ENCODE peak calls at places on chromosome 12, in nine cellular contexts. O is upper lobe of left lung, I is breast epithelium, U is A549, S is NB4, W is GM12878, K is testis, M is Peyer's patch, D is body of pancreas. X is an unnamed sample.
A peak's percentile ranks its signal among the peaks of the same experiment; 100 is the strongest.

GRCh38 chr12:56775638-56776037 is 12.5 kb downstream of the HSD17B6 start:
- DNase-seq in I (no peak), D (no peak), O (no peak), M (no peak), S (peak; percentile 50), W (peak; percentile 11), U (no peak), K (no peak), X (no peak)

GRCh38 chr12:95974358-95974757 is 21.8 kb downstream of the HAL start:
- DNase-seq in S (no peak), O (no peak), K (no peak), W (no peak), I (no peak), U (no peak), D (no peak), M (no peak), X (no peak)

GRCh38 chr12:125065021-125065752 is at the start of gene AACS:
- DNase-seq in D (peak; percentile 81), I (peak; percentile 51), W (no peak), O (peak; percentile 75), K (peak; percentile 83), M (peak; percentile 92), S (peak; percentile 88), U (peak; percentile 80), X (peak; percentile 68)

GRCh38 chr12:121465921-121466799 is 66.2 kb downstream of the RNF34 start:
- DNase-seq in S (peak; percentile 72), U (peak; percentile 21), M (peak; percentile 63), I (no peak), W (no peak), K (no peak), O (no peak), D (peak; percentile 27), X (no peak)

GRCh38 chr12:109767456-109767855 is 53.8 kb downstream of the FAM222A start:
- DNase-seq in M (no peak), K (no peak), I (no peak), S (no peak), D (no peak), U (no peak), W (no peak), O (no peak), X (no peak)

GRCh38 chr12:122059203-122059960 is 19.2 kb upstream of the MLXIP start:
- DNase-seq in K (no peak), W (no peak), O (no peak), D (no peak), M (no peak), I (no peak), U (no peak), S (no peak), X (no peak)

GRCh38 chr12:20631711-20632110 is 63.4 kb upstream of the SLCO1C1 start:
- DNase-seq in O (no peak), K (no peak), I (no peak), D (no peak), U (no peak), M (no peak), S (no peak), W (no peak), X (no peak)

GRCh38 chr12:4849946-4850345 is 59.8 kb upstream of the KCNA1 start:
- DNase-seq in O (no peak), I (no peak), W (no peak), U (no peak), S (no peak), K (no peak), D (no peak), M (no peak), X (no peak)

GRCh38 chr12:25186788-25187397 is 8.1 kb downstream of the DNAI7 start:
- DNase-seq in M (no peak), W (peak; percentile 35), O (no peak), D (no peak), S (no peak), K (no peak), I (no peak), U (no peak), X (no peak)

GRCh38 chr12:53844989-53845836 is 93.4 kb upstream of the HOXC13 start:
- DNase-seq in S (no peak), I (peak; percentile 83), O (no peak), K (no peak), U (peak; percentile 72), M (no peak), D (no peak), W (no peak), X (no peak)

GRCh38 chr12:110869803-110870202 is 23.0 kb downstream of the CCDC63 start:
- DNase-seq in O (no peak), K (no peak), S (no peak), I (no peak), M (no peak), U (no peak), D (no peak), W (no peak), X (no peak)

GRCh38 chr12:57452937-57453509 is 2.1 kb upstream of the INHBE start:
- DNase-seq in W (no peak), M (peak; percentile 82), U (peak; percentile 84), D (peak; percentile 88), O (peak; percentile 84), K (peak; percentile 89), S (peak; percentile 79), I (peak; percentile 45), X (peak; percentile 68)

GRCh38 chr12:124399622-124400021 is 104.7 kb downstream of the RFLNA start:
- DNase-seq in M (peak; percentile 61), S (peak; percentile 51), U (peak; percentile 33), K (no peak), W (no peak), I (no peak), D (no peak), O (no peak), X (no peak)

GRCh38 chr12:91109148-91109564 is 2.1 kb downstream of the LUM start:
- DNase-seq in M (peak; percentile 78), O (peak; percentile 59), U (peak; percentile 62), K (peak; percentile 90), I (peak; percentile 40), W (peak; percentile 15), D (peak; percentile 82), S (peak; percentile 68), X (peak; percentile 83)

GRCh38 chr12:30877110-30877875 is 49.3 kb upstream of the TSPAN11 start:
- DNase-seq in W (no peak), S (no peak), I (no peak), M (no peak), D (no peak), O (peak; percentile 60), K (no peak), U (no peak), X (no peak)

DNA sequence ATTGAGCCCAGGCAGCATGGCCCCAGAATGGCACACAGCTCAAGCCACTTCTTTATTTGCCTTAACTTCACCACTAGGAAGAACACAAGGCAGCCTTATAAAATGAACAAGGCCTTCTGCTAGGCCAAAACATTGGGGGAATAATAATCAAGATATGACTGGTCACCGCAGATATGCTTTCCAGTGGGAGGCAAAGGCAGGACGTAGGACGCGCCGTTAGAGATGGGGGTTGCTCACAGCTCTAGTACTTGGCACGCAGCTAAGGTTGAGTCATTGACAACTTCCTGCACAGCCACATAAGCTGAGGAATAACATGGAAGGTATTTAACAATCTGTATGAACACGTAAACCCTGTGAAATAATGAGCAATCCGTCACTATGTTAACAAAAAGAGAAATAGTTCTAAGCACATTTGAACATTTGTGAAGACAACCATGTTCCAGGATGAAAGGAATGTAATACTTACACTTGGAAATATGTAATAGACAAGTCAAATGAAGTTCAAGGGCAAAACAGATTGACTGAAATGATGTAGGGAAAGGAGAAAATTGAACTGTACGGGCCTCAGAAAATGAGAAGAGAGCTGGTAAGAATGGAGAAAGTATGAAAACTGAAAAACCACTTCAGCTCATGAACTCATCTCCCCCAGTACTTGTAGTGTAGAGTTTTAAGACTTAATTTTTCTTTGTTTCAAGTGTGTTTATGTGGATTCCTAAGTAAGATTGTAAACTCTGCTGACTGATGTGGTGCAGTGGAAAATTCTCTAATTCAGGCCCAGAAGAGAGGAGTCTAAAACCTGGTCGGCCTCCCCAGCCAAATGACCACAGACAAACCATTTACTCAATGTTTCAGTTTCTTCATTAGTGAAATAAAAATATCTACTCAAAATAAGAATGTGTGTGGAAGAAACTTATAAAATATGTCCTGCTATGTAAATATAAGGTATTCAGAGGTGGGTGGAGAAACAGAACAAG is 59.3 kb upstream of the CCDC91 start:
- DNase-seq in O (no peak), D (no peak), S (peak; percentile 54), K (peak; percentile 31), M (no peak), I (no peak), W (no peak), U (peak; percentile 91), X (no peak)
- TF ChIP-seq CTCF in O (no peak), D (no peak), S (no peak), K (no peak), M (no peak), I (no peak), W (no peak), U (no peak), X (no peak)

DNA sequence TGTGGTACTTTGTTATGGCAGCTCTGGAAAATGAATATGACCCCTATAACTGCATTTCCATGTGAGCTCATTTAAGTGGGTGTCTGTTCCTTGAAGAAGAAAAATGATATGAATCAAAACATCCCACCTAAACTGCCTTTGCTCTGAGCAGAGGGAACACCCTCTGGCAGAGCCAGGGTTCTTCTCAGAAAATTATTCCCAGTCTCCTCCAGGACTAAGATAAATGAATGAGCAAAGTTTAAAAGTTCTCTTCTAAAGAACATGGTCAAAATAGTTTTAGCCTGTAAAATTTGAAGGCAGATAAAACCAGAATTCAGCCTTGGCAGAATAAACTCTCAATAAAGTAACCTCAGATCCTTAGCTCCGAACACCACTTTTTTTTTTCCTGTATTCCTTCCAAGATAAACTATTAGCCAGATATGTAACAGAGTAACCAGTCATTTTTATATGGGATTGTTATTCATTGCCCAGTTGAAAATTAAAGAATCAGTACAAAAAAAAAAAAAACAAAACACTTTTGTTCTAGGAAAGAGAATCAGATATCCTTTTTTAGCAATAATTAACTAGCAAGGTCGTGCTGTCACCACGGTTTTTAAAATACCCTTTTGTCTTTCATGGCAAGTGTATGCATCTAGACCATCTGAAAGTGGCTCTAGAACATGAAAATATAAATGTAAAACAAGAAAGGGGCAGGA is 60.7 kb downstream of the CAPZA3 start:
- DNase-seq in W (no peak), I (no peak), D (no peak), K (no peak), S (no peak), O (no peak), M (no peak), U (no peak), X (no peak)
- H3K4me3 ChIP-seq in W (no peak overlapping the region), I (no peak overlapping the region), D (no peak overlapping the region), K (no peak overlapping the region), S (no peak overlapping the region), O (no peak overlapping the region), M (no peak overlapping the region), U (no peak overlapping the region), X (no peak overlapping the region)

DNA sequence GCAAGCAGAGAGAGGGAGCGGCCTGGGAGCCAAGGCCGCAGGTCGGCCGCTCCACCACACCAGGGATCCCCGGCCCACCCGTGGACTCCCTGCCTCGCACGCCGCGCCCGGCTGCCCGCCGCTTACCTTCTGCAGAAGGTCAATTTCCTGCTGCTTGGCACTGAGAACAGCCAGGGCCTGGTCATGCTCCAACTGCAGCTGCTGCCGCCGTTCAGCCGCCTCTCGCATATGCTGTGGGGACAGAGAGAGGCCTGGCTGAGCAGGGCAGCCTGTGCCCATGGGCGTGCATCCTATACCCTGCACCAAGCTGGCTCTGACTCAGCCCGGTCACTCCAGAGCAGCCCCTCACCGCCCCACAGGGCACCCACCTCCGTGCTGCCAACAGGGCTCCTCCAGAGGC is 141.1 kb downstream of the PIWIL1 start:
- DNase-seq in S (no peak), D (no peak), I (no peak), M (no peak), K (no peak), U (no peak), W (no peak), O (no peak), X (no peak)
- TF ChIP-seq POLR2A in S (no peak), D (no peak), I (no peak), M (no peak), K (no peak), U (no peak), W (no peak), O (no peak), X (no peak)

GRCh38 chr12:3300833-3301401 is 190.1 kb upstream of the PRMT8 start:
- DNase-seq in W (no peak), I (no peak), O (no peak), D (no peak), M (no peak), U (no peak), S (no peak), K (no peak), X (no peak)
- TF ChIP-seq CTCF in W (no peak), I (no peak), O (no peak), D (no peak), M (no peak), U (no peak), S (no peak), K (no peak), X (no peak)